ENCODE peak calls at places on chromosomes 5 and 9, in six cellular contexts. V is neuronal stem cell, A is PC-9, O is endothelial cell of umbilical vein, N is fibroblast of lung, X is OCI-LY7. C is an unnamed sample.

GRCh38 chr5:65823174-65823573 is 101.2 kb downstream of the NLN start:
- DNase-seq in V (no peak), A (peak; percentile 31), O (no peak), N (peak; percentile 58), X (no peak), C (no peak)

GRCh38 chr9:19465571-19466267 is 56.9 kb downstream of the ACER2 start:
- DNase-seq in V (no peak), A (no peak), O (no peak), N (no peak), X (no peak), C (no peak)

GRCh38 chr5:133460172-133460758 is 152.1 kb downstream of the FSTL4 start:
- DNase-seq in V (peak; percentile 54), A (peak; percentile 21), O (no peak), N (no peak), X (peak; percentile 52), C (no peak)

GRCh38 chr5:149807614-149808013 is 77.5 kb downstream of the PPARGC1B start:
- DNase-seq in V (no peak), A (no peak), O (no peak), N (no peak), X (no peak), C (no peak)

GRCh38 chr9:124174385-124174784 is 83.4 kb upstream of the NEK6 start:
- DNase-seq in V (no peak), A (no peak), O (no peak), N (no peak), X (no peak), C (no peak)

GRCh38 chr9:18480649-18481048 is 6.7 kb downstream of the ADAMTSL1 start:
- DNase-seq in V (no peak), A (no peak), O (no peak), N (peak; percentile 93), X (no peak), C (no peak)

GRCh38 chr9:70484232-70485130 is 70.0 kb upstream of the KLF9 start:
- DNase-seq in V (peak; percentile 20), A (peak; percentile 21), O (peak; percentile 81), N (peak; percentile 67), X (peak; percentile 38), C (peak; percentile 95)

GRCh38 chr5:172410839-172411238 is 43.5 kb downstream of the SH3PXD2B start:
- DNase-seq in V (no peak), A (no peak), O (no peak), N (peak; percentile 67), X (no peak), C (no peak)

GRCh38 chr9:69678843-69679538 is 6.8 kb upstream of the APBA1 start:
- DNase-seq in V (no peak), A (no peak), O (no peak), N (no peak), X (no peak), C (no peak)

GRCh38 chr5:174793684-174794328 is 69.4 kb downstream of the MSX2 start:
- DNase-seq in V (peak; percentile 62), A (peak; percentile 53), O (peak; percentile 4), N (peak; percentile 47), X (peak; percentile 29), C (peak; percentile 85)

GRCh38 chr5:170302729-170303501 is 5.3 kb upstream of the LCP2 start:
- DNase-seq in V (no peak), A (no peak), O (no peak), N (no peak), X (peak; percentile 82), C (no peak)

GRCh38 chr9:446074-446699 is 231.5 kb downstream of the DOCK8 start:
- DNase-seq in V (no peak), A (no peak), O (no peak), N (no peak), X (no peak), C (no peak)

GRCh38 chr5:17190799-17191391 is 26.5 kb upstream of the BASP1 start:
- DNase-seq in V (no peak), A (peak; percentile 30), O (peak; percentile 58), N (peak; percentile 74), X (no peak), C (no peak)

GRCh38 chr5:81046041-81046440 is 85.9 kb downstream of the RASGRF2 start:
- DNase-seq in V (no peak), A (no peak), O (no peak), N (no peak), X (no peak), C (no peak)

GRCh38 chr5:168877132-168877895 is 298.1 kb upstream of the PANK3 start:
- DNase-seq in V (no peak), A (no peak), O (peak; percentile 33), N (no peak), X (peak; percentile 7), C (no peak)

GRCh38 chr5:113514263-113514590 is 733 bp downstream of the YTHDC2 start:
- DNase-seq in V (peak; percentile 24), A (no peak), O (no peak), N (no peak), X (peak; percentile 31), C (no peak)

GRCh38 chr9:33690156-33690908 is 105.0 kb upstream of the PRSS3 start:
- DNase-seq in V (no peak), A (no peak), O (no peak), N (no peak), X (no peak), C (no peak)

GRCh38 chr5:170070556-170071412 is 34.9 kb upstream of the FOXI1 start:
- DNase-seq in V (peak; percentile 32), A (no peak), O (peak; percentile 56), N (peak; percentile 36), X (peak; percentile 15), C (no peak)

GRCh38 chr9:80615964-80616363 is 1044.2 kb downstream of the TLE4 start:
- DNase-seq in V (no peak), A (no peak), O (no peak), N (peak; percentile 56), X (no peak), C (peak; percentile 31)

GRCh38 chr5:61394078-61394701 is 62.1 kb downstream of the ZSWIM6 start:
- DNase-seq in V (no peak), A (no peak), O (no peak), N (peak; percentile 59), X (no peak), C (no peak)

DNA sequence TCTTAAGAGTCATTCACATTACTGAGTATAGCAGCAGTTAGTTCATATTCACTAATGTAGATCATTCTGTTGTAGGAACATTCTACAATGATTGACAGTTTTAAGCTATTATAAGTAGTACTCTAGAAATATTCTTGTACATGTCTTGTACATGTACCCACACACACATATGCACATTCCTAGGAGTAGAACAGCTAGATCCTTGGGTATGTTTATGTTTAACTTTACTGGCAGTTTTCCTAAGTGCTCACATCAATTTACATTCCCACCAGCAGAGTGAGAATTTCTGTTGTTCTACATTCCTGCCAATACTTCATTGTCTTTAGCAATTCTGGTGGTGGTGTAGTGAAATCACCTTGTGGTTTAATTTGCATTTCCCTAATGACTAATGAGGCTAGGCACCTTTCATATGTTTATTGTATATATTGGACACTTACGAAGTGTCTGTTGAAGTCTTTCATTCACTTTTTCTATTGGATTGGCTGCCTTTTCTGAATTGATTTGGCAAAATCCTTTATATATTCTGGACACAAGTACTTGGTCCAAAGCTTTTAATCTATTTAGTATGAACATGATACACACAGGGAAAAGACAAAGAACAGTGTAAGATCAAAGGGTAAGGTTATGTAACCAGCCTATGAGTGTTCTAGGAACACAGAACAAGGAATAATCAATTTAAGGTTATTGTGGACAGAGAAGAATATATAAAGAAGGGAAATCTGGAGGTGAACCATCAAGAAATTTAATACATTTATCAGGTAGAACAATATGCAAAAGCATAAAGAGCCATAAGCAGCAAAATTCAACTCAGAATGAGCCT is 95.6 kb downstream of the MLLT3 start:
- DNase-seq in V (no peak), A (no peak), O (no peak), N (peak; percentile 69), X (no peak), C (no peak)
- H3K4me3 ChIP-seq in V (no peak overlapping the region), A (no peak overlapping the region), O (no peak overlapping the region), N (no peak overlapping the region), X (no peak overlapping the region), C (no peak overlapping the region)

GRCh38 chr9:127539259-127539981 is 72.7 kb upstream of the STXBP1 start:
- DNase-seq in V (no peak), A (no peak), O (peak; percentile 49), N (peak; percentile 60), X (no peak), C (peak; percentile 95)
- H3K4me2 ChIP-seq in V (no peak overlapping the region), A (no peak overlapping the region), O (peak overlapping the region; percentile 2), N (peak overlapping the region; percentile 85), X (no peak overlapping the region), C (peak overlapping the region; percentile 57)

GRCh38 chr5:1522601-1523479 is 920 bp downstream of the LPCAT1 start:
- DNase-seq in V (no peak), A (peak; percentile 45), O (no peak), N (peak; percentile 13), X (peak; percentile 35), C (peak; percentile 90)

GRCh38 chr5:1519631-1520141 is 4.1 kb downstream of the LPCAT1 start:
- DNase-seq in V (no peak), A (no peak), O (no peak), N (no peak), X (no peak), C (peak; percentile 58)

GRCh38 chr5:1523480-1523792 is 324 bp downstream of the LPCAT1 start:
- DNase-seq in V (no peak), A (no peak), O (no peak), N (no peak), X (peak; percentile 66), C (no peak)

GRCh38 chr5:1521671-1522600 is 1.8 kb downstream of the LPCAT1 start:
- DNase-seq in V (no peak), A (peak; percentile 89), O (peak; percentile 21), N (peak; percentile 84), X (no peak), C (peak; percentile 98)

GRCh38 chr5:1521054-1521453 is 2.7 kb downstream of the LPCAT1 start:
- DNase-seq in V (no peak), A (no peak), O (no peak), N (no peak), X (no peak), C (no peak)
- H3K4me3 ChIP-seq in V (no peak overlapping the region), A (no peak overlapping the region), O (no peak overlapping the region), N (no peak overlapping the region), X (peak overlapping the region; percentile 90), C (no peak overlapping the region)

DNA sequence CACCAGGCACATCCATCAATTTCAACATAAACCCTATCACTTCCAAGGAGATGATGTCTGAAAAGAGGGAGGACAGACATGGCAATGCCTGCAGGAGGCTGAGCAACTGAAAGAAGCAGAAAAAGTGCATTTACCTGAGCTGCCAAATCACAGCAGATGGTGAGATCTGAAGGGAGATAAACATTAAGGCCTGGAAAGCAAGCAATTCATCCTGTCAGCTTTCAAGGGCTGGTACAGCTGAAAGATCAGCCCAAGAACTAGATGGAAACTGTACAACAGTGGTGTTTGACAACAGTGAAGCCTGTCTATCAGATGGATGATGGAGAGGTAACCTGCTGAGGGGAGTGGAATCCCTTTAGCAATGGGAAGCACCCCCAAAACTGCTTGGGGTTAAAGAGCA is 433.2 kb upstream of the ZNF608 start:
- DNase-seq in V (no peak), A (no peak), O (no peak), N (no peak), X (no peak), C (no peak)
- H3K4me2 ChIP-seq in V (no peak overlapping the region), A (no peak overlapping the region), O (no peak overlapping the region), N (no peak overlapping the region), X (no peak overlapping the region), C (no peak overlapping the region)

GRCh38 chr5:142128675-142129208 is 20.2 kb downstream of the NDFIP1 start:
- DNase-seq in V (no peak), A (no peak), O (no peak), N (no peak), X (no peak), C (peak; percentile 35)
- H3K4me3 ChIP-seq in V (no peak overlapping the region), A (no peak overlapping the region), O (no peak overlapping the region), N (no peak overlapping the region), X (no peak overlapping the region), C (no peak overlapping the region)